ENCODE peak calls at places on chromosomes 1 and 21, in ten cellular contexts. A is transverse colon, J is HCT116, D is K562, I is esophagus muscularis mucosa, O is GM23338, Q is spleen, Z is stomach, P is suprapubic skin, Y is breast epithelium. U is an unnamed sample.

GRCh38 chr1:241841661-241842060 is 6.3 kb upstream of the EXO1 start:
- DNase-seq in A (no peak), D (no peak), I (no peak), Q (no peak), O (no peak), Z (no peak), Y (no peak), P (no peak), J (no peak), U (no peak)

GRCh38 chr1:150479927-150480352 is 7.3 kb upstream of the TARS2 start:
- DNase-seq in Q (no peak), Y (no peak), A (no peak), J (no peak), P (no peak), O (no peak), D (no peak), Z (no peak), I (no peak), U (no peak)

GRCh38 chr1:155977607-155978324 is 581 bp downstream of the ARHGEF2 start:
- DNase-seq in Y (no peak), J (no peak), I (no peak), Q (no peak), D (peak; percentile 56), O (peak; percentile 56), Z (no peak), A (peak; percentile 51), P (peak; percentile 72), U (peak; percentile 26)

GRCh38 chr1:21721271-21721985 is 52.3 kb upstream of the RAP1GAP start:
- DNase-seq in D (no peak), I (no peak), Z (no peak), P (no peak), O (no peak), Q (no peak), A (no peak), J (no peak), Y (no peak), U (no peak)

GRCh38 chr1:223116950-223117349 is 26.1 kb downstream of the TLR5 start:
- DNase-seq in Z (no peak), P (no peak), Q (no peak), I (no peak), O (no peak), A (no peak), Y (no peak), D (no peak), J (no peak), U (no peak)

GRCh38 chr1:242522304-242522945 is 2.1 kb downstream of the PLD5 start:
- DNase-seq in I (no peak), J (no peak), P (no peak), O (no peak), Z (no peak), A (no peak), Y (no peak), Q (no peak), D (no peak), U (no peak)

GRCh38 chr1:27690205-27690604 is 18.2 kb upstream of the IFI6 start:
- DNase-seq in Z (no peak), D (peak; percentile 41), Q (no peak), A (no peak), I (no peak), Y (no peak), O (peak; percentile 52), J (no peak), P (no peak), U (no peak)

GRCh38 chr1:237736372-237737029 is 154.2 kb downstream of the ZP4 start:
- DNase-seq in Z (no peak), P (no peak), J (no peak), A (no peak), Y (no peak), O (peak; percentile 75), I (no peak), Q (no peak), D (peak; percentile 27), U (no peak)

GRCh38 chr1:65357291-65357960 is 48.1 kb downstream of the DNAJC6 start:
- DNase-seq in O (no peak), D (no peak), Y (no peak), A (no peak), Q (no peak), P (no peak), J (no peak), Z (no peak), I (no peak), U (no peak)

GRCh38 chr21:41583274-41583790 is 75.4 kb upstream of the TMPRSS2 start:
- DNase-seq in J (no peak), O (no peak), Z (peak; percentile 93), A (no peak), Y (peak; percentile 63), D (no peak), I (no peak), Q (no peak), P (no peak), U (peak; percentile 79)

GRCh38 chr1:232317336-232317735 is 312.6 kb downstream of the SIPA1L2 start:
- DNase-seq in Z (no peak), J (no peak), Q (no peak), D (no peak), P (no peak), O (no peak), I (no peak), Y (no peak), A (no peak), U (no peak)

GRCh38 chr1:15603050-15603965 is 13.9 kb upstream of the DDI2 start:
- DNase-seq in O (peak; percentile 99), Z (peak; percentile 99), P (peak; percentile 99), Q (peak; percentile 97), A (peak; percentile 97), I (peak; percentile 99), Y (peak; percentile 98), J (no peak), D (peak; percentile 88), U (peak; percentile 98)
- TF ChIP-seq POLR2AphosphoS5 in O (peak; percentile 91), Z (peak; percentile 88), P (no peak), Q (peak; percentile 93), A (peak; percentile 92), I (peak; percentile 96), Y (peak; percentile 90), J (no peak), D (no peak), U (peak; percentile 99)

GRCh38 chr1:183043872-183044859 is 20.9 kb downstream of the LAMC1 start:
- DNase-seq in Y (no peak), Q (no peak), I (no peak), D (no peak), J (no peak), O (no peak), A (no peak), Z (no peak), P (no peak), U (no peak)
- H3K4me1 ChIP-seq in Y (no peaks in the 10 kb centered on the region), Q (peaks cover 11% of the 10 kb centered on the region), I (peaks cover 95% of the 10 kb centered on the region), D (no peaks in the 10 kb centered on the region), J (peaks cover 6% of the 10 kb centered on the region), O (peaks cover 14% of the 10 kb centered on the region), A (peaks cover 16% of the 10 kb centered on the region), Z (peaks cover 8% of the 10 kb centered on the region), P (peaks cover 55% of the 10 kb centered on the region), U (no peaks in the 10 kb centered on the region)

GRCh38 chr1:221718391-221719277 is 23.3 kb downstream of the DUSP10 start:
- DNase-seq in O (peak; percentile 3), A (no peak), Q (no peak), P (no peak), Z (no peak), I (no peak), J (no peak), Y (no peak), D (no peak), U (no peak)

GRCh38 chr1:221719278-221719597 is 22.7 kb downstream of the DUSP10 start:
- DNase-seq in O (no peak), P (no peak), J (no peak), I (no peak), Q (no peak), Y (no peak), A (no peak), Z (no peak), D (no peak), U (no peak)

GRCh38 chr1:221717491-221717865 is 24.4 kb downstream of the DUSP10 start:
- DNase-seq in J (no peak), Q (no peak), D (peak; percentile 55), A (no peak), Z (no peak), I (no peak), O (no peak), Y (no peak), P (no peak), U (no peak)

GRCh38 chr1:221715321-221716169 is 26.3 kb downstream of the DUSP10 start:
- DNase-seq in O (peak; percentile 81), I (no peak), J (no peak), D (no peak), P (no peak), A (no peak), Q (no peak), Y (no peak), Z (no peak), U (peak; percentile 48)

DNA sequence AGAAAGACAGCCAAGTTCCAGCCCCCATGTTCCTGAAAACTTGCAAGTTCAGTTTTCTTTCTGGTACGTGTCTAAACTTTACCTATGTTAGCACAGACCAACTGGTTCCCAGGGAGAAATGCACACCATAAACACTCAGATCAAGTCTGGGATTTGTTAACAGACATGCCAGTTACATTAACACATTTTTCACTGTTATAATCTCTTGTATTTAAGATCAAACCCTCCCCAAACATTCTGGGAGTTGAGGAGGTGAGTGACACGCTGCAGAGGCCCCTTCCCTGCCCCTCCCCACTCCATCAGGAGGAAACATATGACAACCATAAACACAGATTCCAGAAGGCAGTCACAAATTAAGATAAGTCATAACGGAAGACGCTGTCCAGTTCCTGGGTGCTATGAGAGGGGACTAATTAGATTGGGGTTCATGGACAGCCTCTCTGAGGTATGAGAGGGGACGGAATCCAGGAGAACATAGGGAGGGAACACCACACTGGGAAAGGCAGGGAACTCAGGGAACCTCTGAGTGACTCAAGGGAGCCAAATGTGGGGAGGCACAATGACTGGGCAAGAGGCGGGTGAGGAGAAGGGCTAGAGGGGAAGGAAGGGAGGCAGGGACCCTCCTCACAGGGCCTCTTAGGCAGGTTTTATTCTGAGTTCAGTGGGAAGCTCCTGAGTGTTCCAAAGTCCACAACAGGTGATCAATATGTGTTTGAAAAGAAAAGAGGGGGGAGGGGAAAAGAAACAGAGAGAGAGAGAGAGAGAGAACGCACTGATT is 25.0 kb downstream of the DUSP10 start:
- DNase-seq in Z (no peak), J (no peak), O (no peak), I (no peak), P (no peak), Q (no peak), A (no peak), Y (no peak), D (peak; percentile 79), U (no peak)
- TF ChIP-seq POLR2AphosphoS5 in Z (no peak), J (no peak), O (no peak), I (no peak), P (no peak), Q (no peak), A (peak; percentile 20), Y (no peak), D (peak; percentile 79), U (peak; percentile 32)

DNA sequence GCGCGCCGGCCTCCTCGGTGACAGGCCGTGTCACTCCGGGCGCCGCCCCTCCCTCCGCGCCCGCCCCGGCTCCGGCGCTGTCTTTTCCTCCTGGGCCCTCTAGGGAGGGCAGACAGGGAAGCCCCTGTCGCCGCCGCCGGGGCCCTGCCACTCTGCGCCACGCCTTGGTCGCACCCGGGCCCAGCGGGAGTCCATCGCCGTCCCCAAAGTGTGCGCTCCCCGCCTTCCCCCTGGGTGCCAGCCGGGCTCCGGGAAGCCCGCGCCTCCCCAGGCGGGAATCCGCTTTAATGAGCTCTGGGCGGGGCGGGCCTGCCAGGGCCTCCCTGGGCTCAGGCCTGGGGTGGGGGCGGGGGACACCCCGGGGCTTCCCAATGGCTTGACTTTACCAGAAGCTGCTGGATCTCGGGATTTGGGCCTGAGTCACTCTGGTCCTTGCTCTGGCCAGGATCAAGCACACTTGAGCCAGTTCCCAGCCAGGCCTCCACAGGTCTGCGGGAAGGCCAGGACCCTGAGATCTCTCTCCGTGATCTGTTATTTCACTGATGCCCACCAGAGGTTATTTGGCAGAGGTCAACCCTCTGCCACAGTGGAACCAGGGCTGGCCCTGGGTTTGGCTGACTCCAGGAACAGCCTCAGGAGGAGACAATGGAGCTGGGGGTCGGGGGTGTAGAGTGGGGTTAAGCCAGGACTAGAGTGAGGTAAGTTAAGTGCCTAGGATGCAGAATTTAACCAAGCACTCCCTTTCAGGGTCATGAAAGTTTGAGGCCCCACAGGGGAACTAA is 178.4 kb upstream of the EDN2 start:
- DNase-seq in P (peak; percentile 76), D (no peak), A (peak; percentile 24), Q (peak; percentile 84), O (peak; percentile 54), Z (no peak), I (no peak), Y (no peak), J (no peak), U (peak; percentile 63)
- H3K4me1 ChIP-seq in P (peaks cover 67% of the 10 kb centered on the region), D (no peaks in the 10 kb centered on the region), A (peaks cover 6% of the 10 kb centered on the region), Q (peaks cover 59% of the 10 kb centered on the region), O (peaks cover 3% of the 10 kb centered on the region), Z (peaks cover 46% of the 10 kb centered on the region), I (peaks cover 37% of the 10 kb centered on the region), Y (peaks cover 22% of the 10 kb centered on the region), J (peaks cover 65% of the 10 kb centered on the region), U (no peaks in the 10 kb centered on the region)

U was measured in prostate gland.